ENCODE peak calls at places on chromosomes 4 and X, in seven cellular contexts. V is H9, L is mesendoderm, N is IMR-90, P is trophoblast cell, X is neuronal stem cell, M is H1. J is an unnamed sample.

GRCh38 chr4:42995343-42995944 is 102.9 kb downstream of the GRXCR1 start:
- DNase-seq in P (peak; percentile 43), M (no peak), L (peak; percentile 63), N (peak; percentile 22), X (peak; percentile 23), V (no peak), J (peak; percentile 19)

GRCh38 chr4:22625301-22625700 is 67.4 kb upstream of the GBA3 start:
- DNase-seq in V (peak; percentile 37), N (no peak), M (no peak), P (peak; percentile 19), L (peak; percentile 95), X (peak; percentile 18), J (peak; percentile 10)

GRCh38 chr4:148060264-148061138 is 328.6 kb downstream of the ARHGAP10 start:
- DNase-seq in P (no peak), V (no peak), N (no peak), M (no peak), X (no peak), L (no peak), J (no peak)

GRCh38 chr4:38669233-38669632 is 5.2 kb downstream of the KLF3 start:
- DNase-seq in L (peak; percentile 53), M (no peak), P (no peak), X (no peak), V (no peak), N (no peak), J (peak; percentile 46)

GRCh38 chr4:155966171-155966570 is 12.5 kb upstream of the CTSO start:
- DNase-seq in P (no peak), N (no peak), V (no peak), X (no peak), M (no peak), L (no peak), J (no peak)

GRCh38 chrX:38127961-38128360 is 92.7 kb downstream of the SRPX start:
- DNase-seq in V (no peak), L (no peak), P (peak; percentile 86), N (no peak), X (no peak), M (no peak), J (no peak)

GRCh38 chr4:168822481-168822880 is 187.6 kb downstream of the CBR4 start:
- DNase-seq in V (no peak), X (no peak), L (no peak), N (no peak), M (no peak), P (no peak), J (no peak)

GRCh38 chr4:15153662-15154061 is 151.4 kb downstream of the CPEB2 start:
- DNase-seq in P (no peak), N (peak; percentile 9), V (no peak), M (no peak), L (no peak), X (no peak), J (no peak)

GRCh38 chrX:70497026-70497425 is 52.4 kb downstream of the DLG3 start:
- DNase-seq in P (no peak), X (no peak), N (no peak), L (no peak), V (no peak), M (no peak), J (no peak)

GRCh38 chr4:7210818-7211217 is 18.5 kb downstream of the SORCS2 start:
- DNase-seq in M (no peak), L (no peak), N (peak; percentile 87), P (peak; percentile 61), V (no peak), X (no peak), J (peak; percentile 66)

GRCh38 chrX:40150503-40150902 is 52.7 kb upstream of the BCOR start:
- DNase-seq in P (no peak), M (no peak), L (no peak), X (no peak), V (no peak), N (no peak), J (peak; percentile 39)

GRCh38 chr4:136395212-136395722 is 1137.0 kb downstream of the PCDH18 start:
- DNase-seq in L (no peak), P (no peak), N (no peak), V (peak; percentile 35), M (no peak), X (no peak), J (no peak)

GRCh38 chrX:22748093-22748999 is 251.4 kb upstream of the DDX53 start:
- DNase-seq in V (peak; percentile 53), M (peak; percentile 47), P (peak; percentile 74), L (peak; percentile 46), N (peak; percentile 47), X (peak; percentile 18), J (peak; percentile 42)

GRCh38 chr4:104416725-104417363 is 77.8 kb downstream of the CXXC4 start:
- DNase-seq in P (no peak), N (no peak), X (no peak), L (peak; percentile 22), M (no peak), V (peak; percentile 41), J (no peak)

GRCh38 chrX:139933904-139934303 is 1.1 kb upstream of the ATP11C start:
- DNase-seq in L (no peak), X (no peak), M (no peak), N (no peak), P (no peak), V (no peak), J (no peak)

GRCh38 chr4:169114341-169114974 is 104.4 kb upstream of the CBR4 start:
- DNase-seq in P (no peak), V (no peak), N (no peak), L (no peak), X (no peak), M (no peak), J (no peak)

GRCh38 chrX:72305286-72306084 is at the start of gene CITED1:
- DNase-seq in P (peak; percentile 9), N (no peak), M (no peak), V (peak; percentile 40), L (peak; percentile 51), X (peak; percentile 18), J (peak; percentile 18)

GRCh38 chr4:147617841-147618421 is 734 bp downstream of the TMEM184C start:
- DNase-seq in N (no peak), L (no peak), X (no peak), M (no peak), V (no peak), P (no peak), J (no peak)

GRCh38 chrX:46577116-46578005 is 3.8 kb downstream of the CHST7 start:
- DNase-seq in X (no peak), V (no peak), P (no peak), N (peak; percentile 75), L (peak; percentile 45), M (no peak), J (peak; percentile 28)
- H3K27ac ChIP-seq in X (no peak overlapping the region), V (no peak overlapping the region), P (no peak overlapping the region), N (no peak overlapping the region), L (no peak overlapping the region), M (no peak overlapping the region), J (no peak overlapping the region)

GRCh38 chr4:2871466-2871865 is 27.8 kb downstream of the ADD1 start:
- DNase-seq in P (no peak), M (no peak), X (no peak), V (no peak), L (no peak), N (no peak), J (no peak)
- H3K4me2 ChIP-seq in P (no peak overlapping the region), M (no peak overlapping the region), X (no peak overlapping the region), V (no peak overlapping the region), L (no peak overlapping the region), N (no peak overlapping the region), J (no peak overlapping the region)

GRCh38 chr4:83905952-83906351 is 370.0 kb downstream of the GPAT3 start:
- DNase-seq in M (peak; percentile 49), P (peak; percentile 25), V (peak; percentile 61), N (no peak), L (peak; percentile 63), X (peak; percentile 17), J (no peak)

GRCh38 chr4:83906561-83906960 is 370.7 kb downstream of the GPAT3 start:
- DNase-seq in M (no peak), V (no peak), X (no peak), P (no peak), L (no peak), N (peak; percentile 43), J (no peak)

DNA sequence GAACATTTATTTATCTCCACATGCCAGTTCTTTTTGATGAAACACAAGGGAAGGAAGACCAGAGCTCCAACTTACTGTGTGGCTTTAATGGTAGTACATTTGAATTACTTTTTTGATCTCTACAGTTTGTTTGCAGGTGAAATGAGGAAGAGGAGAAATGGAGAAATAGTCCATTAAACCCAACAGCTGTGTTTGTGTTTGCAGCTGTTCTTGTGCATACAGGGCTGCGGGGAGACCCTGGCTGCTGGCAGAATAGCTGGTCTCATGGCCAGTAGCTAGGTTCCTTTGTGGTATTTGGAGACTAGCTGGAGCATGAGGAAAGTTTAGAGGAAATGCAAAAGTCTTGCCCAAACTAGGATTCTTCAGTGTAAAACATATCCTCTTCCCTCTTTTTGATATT is 374.8 kb downstream of the GPAT3 start:
- DNase-seq in L (no peak), P (no peak), V (no peak), M (no peak), X (no peak), N (no peak), J (no peak)
- H4K8ac ChIP-seq in L (no peak overlapping the region), P (no peak overlapping the region), V (no peak overlapping the region), M (no peak overlapping the region), X (no peak overlapping the region), N (no peak overlapping the region), J (no peak overlapping the region)

GRCh38 chr4:1041147-1041935 is 29.9 kb downstream of the FGFRL1 start:
- DNase-seq in M (no peak), X (peak; percentile 82), V (no peak), N (peak; percentile 34), L (no peak), P (no peak), J (peak; percentile 26)

GRCh38 chr4:1040344-1041146 is 29.1 kb downstream of the FGFRL1 start:
- DNase-seq in L (no peak), P (no peak), M (no peak), V (no peak), X (no peak), N (no peak), J (no peak)

GRCh38 chr4:1038948-1039492 is 27.6 kb downstream of the FGFRL1 start:
- DNase-seq in X (no peak), N (no peak), V (no peak), M (no peak), P (no peak), L (no peak), J (no peak)

GRCh38 chr4:1041936-1042330 is 30.5 kb downstream of the FGFRL1 start:
- DNase-seq in X (no peak), M (no peak), V (no peak), P (no peak), N (no peak), L (no peak), J (no peak)

DNA sequence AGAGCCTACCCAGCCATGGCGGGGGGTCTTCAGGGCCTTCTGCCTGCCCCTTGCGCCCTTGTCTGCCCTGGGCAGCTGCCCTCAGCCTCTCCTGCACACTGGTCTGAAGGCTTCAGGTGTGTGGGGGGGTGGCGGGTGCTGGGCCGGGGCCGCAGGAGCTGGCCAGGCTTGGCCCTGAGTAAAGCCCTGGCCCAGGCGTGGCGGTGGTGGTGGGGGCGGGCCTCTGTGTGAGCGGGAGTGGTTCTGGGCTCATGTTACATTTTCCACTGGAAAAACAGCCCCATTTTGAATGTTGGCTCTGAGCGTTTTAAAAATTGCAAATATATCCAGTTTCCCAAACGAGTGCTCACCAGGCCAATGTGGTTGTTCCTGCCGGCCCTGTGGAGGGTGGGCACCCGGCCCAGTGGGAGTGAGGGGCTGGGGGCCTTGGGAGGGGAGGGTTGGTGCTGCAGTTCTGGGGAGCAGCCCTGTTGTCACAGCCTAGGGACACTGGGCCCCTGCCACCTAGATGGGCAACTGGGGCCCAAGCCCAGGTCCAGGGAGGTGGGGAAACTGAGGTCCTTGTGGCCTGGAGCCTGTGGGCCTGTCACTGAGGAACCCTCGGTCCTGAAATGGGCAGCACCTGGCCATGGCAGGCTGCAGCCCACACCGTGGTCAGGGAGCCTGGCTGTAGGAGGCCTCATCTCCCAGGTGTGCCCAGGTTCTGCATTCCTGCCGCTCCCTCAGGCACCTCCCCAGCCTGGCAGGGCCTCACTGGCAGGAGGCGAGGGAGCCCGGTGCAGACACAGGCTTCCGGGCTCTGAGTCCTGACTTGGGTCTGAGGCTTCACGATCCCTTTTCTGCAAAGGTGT is 28.3 kb downstream of the FGFRL1 start:
- DNase-seq in M (no peak), N (peak; percentile 32), L (peak; percentile 39), V (no peak), X (no peak), P (peak; percentile 37), J (peak; percentile 56)
- H3K27ac ChIP-seq in M (no peak overlapping the region), N (peak overlapping the region; percentile 31), L (no peak overlapping the region), V (no peak overlapping the region), X (peak overlapping the region; percentile 98), P (no peak overlapping the region), J (peak overlapping the region; percentile 51)